ENCODE peak calls at places on chromosomes 13 and 19, in four cellular contexts. One of them, this sample, is unnamed.

GRCh38 chr13:101728615-101729014 is 276.1 kb downstream of the ITGBL1 start:
- DNase-seq in B cell: no peak
- DNase-seq in GM23338: no peak
- DNase-seq in mucosa of descending colon: no peak
- DNase-seq in this sample: no peak

GRCh38 chr13:68851026-68851425 is 1256.6 kb upstream of the ATXN8OS start:
- DNase-seq in B cell: no peak
- DNase-seq in GM23338: no peak
- DNase-seq in mucosa of descending colon: no peak
- DNase-seq in this sample: no peak

GRCh38 chr13:42333613-42334328 is 61.8 kb downstream of the AKAP11 start:
- DNase-seq in B cell: no peak
- DNase-seq in GM23338: peak
- DNase-seq in mucosa of descending colon: no peak
- DNase-seq in this sample: no peak

GRCh38 chr13:40063278-40063698 is 407.8 kb downstream of the COG6 start:
- DNase-seq in B cell: no peak
- DNase-seq in GM23338: no peak
- DNase-seq in mucosa of descending colon: no peak
- DNase-seq in this sample: no peak

GRCh38 chr19:18783958-18784785 is 6.9 kb downstream of the COMP start:
- DNase-seq in B cell: no peak
- DNase-seq in GM23338: no peak
- DNase-seq in mucosa of descending colon: no peak
- DNase-seq in this sample: no peak

GRCh38 chr13:28494861-28495585 is at the start of gene FLT1:
- DNase-seq in B cell: no peak
- DNase-seq in GM23338: peak
- DNase-seq in mucosa of descending colon: no peak
- DNase-seq in this sample: peak

GRCh38 chr13:27617801-27618411 is 2.4 kb downstream of the LNX2 start:
- DNase-seq in B cell: no peak
- DNase-seq in GM23338: no peak
- DNase-seq in mucosa of descending colon: no peak
- DNase-seq in this sample: no peak

GRCh38 chr13:30580852-30581502 is 36.7 kb upstream of the USPL1 start:
- DNase-seq in B cell: no peak
- DNase-seq in GM23338: no peak
- DNase-seq in mucosa of descending colon: no peak
- DNase-seq in this sample: no peak

GRCh38 chr13:30561506-30561905 is 56.2 kb upstream of the USPL1 start:
- DNase-seq in B cell: no peak
- DNase-seq in GM23338: no peak
- DNase-seq in mucosa of descending colon: no peak
- DNase-seq in this sample: no peak

GRCh38 chr13:31930901-31931522 is 100.6 kb upstream of the FRY start:
- DNase-seq in B cell: no peak
- DNase-seq in GM23338: no peak
- DNase-seq in mucosa of descending colon: no peak
- DNase-seq in this sample: no peak

GRCh38 chr19:28420731-28421550 is 792.0 kb downstream of the UQCRFS1 start:
- DNase-seq in B cell: no peak
- DNase-seq in GM23338: no peak
- DNase-seq in mucosa of descending colon: no peak
- DNase-seq in this sample: no peak

GRCh38 chr13:30752201-30752797 is 17.0 kb downstream of the ALOX5AP start:
- DNase-seq in B cell: no peak
- DNase-seq in GM23338: no peak
- DNase-seq in mucosa of descending colon: no peak
- DNase-seq in this sample: no peak

GRCh38 chr13:74158028-74158427 is 23.8 kb upstream of the KLF12 start:
- DNase-seq in B cell: no peak
- DNase-seq in GM23338: no peak
- DNase-seq in mucosa of descending colon: no peak
- DNase-seq in this sample: no peak

GRCh38 chr19:32570081-32570785 is 10.8 kb upstream of the PDCD5 start:
- DNase-seq in B cell: peak
- DNase-seq in GM23338: peak
- DNase-seq in mucosa of descending colon: peak
- DNase-seq in this sample: peak

GRCh38 chr13:19864018-19864338 is 529 bp upstream of the ZMYM5 start:
- DNase-seq in B cell: peak
- DNase-seq in GM23338: peak
- DNase-seq in mucosa of descending colon: no peak
- DNase-seq in this sample: no peak

GRCh38 chr19:44607049-44607448 is 6.3 kb upstream of the IGSF23 start:
- DNase-seq in B cell: no peak
- DNase-seq in GM23338: no peak
- DNase-seq in mucosa of descending colon: peak
- DNase-seq in this sample: no peak

GRCh38 chr19:15303105-15303780 is 29.1 kb downstream of the BRD4 start:
- DNase-seq in B cell: no peak
- DNase-seq in GM23338: no peak
- DNase-seq in mucosa of descending colon: no peak
- DNase-seq in this sample: no peak

GRCh38 chr19:46265217-46265828 is 31.5 kb upstream of the HIF3A start:
- DNase-seq in B cell: peak
- DNase-seq in GM23338: peak
- DNase-seq in mucosa of descending colon: peak
- DNase-seq in this sample: peak

GRCh38 chr13:112205990-112206389 is 139.0 kb downstream of the SOX1 start:
- DNase-seq in B cell: no peak
- DNase-seq in GM23338: no peak
- DNase-seq in mucosa of descending colon: no peak
- DNase-seq in this sample: no peak

GRCh38 chr13:112452380-112453206 is 76.4 kb downstream of the SPACA7 start:
- DNase-seq in B cell: no peak
- DNase-seq in GM23338: no peak
- DNase-seq in mucosa of descending colon: no peak
- DNase-seq in this sample: no peak

GRCh38 chr19:359653-359925 is 15.0 kb upstream of the MIER2 start:
- DNase-seq in B cell: no peak
- DNase-seq in GM23338: no peak
- DNase-seq in mucosa of descending colon: no peak
- DNase-seq in this sample: no peak

GRCh38 chr19:3342246-3342645 is 24.1 kb upstream of the NFIC start:
- DNase-seq in B cell: no peak
- DNase-seq in GM23338: no peak
- DNase-seq in mucosa of descending colon: no peak
- DNase-seq in this sample: no peak

GRCh38 chr13:65540064-65540635 is 1690.0 kb downstream of the PCDH9 start:
- DNase-seq in B cell: no peak
- DNase-seq in GM23338: no peak
- DNase-seq in mucosa of descending colon: no peak
- DNase-seq in this sample: no peak

GRCh38 chr13:51834581-51835158 is 10.3 kb downstream of the TMEM272 start:
- DNase-seq in B cell: no peak
- DNase-seq in GM23338: no peak
- DNase-seq in mucosa of descending colon: no peak
- DNase-seq in this sample: no peak

GRCh38 chr19:30311911-30312310 is 60.3 kb upstream of the ZNF536 start:
- DNase-seq in B cell: no peak
- DNase-seq in GM23338: no peak
- DNase-seq in mucosa of descending colon: no peak
- DNase-seq in this sample: no peak

GRCh38 chr19:44401108-44401786 is at the start of gene ZNF285:
- DNase-seq in B cell: peak
- DNase-seq in GM23338: peak
- DNase-seq in mucosa of descending colon: peak
- DNase-seq in this sample: peak

GRCh38 chr19:54431255-54431838 is 16.1 kb downstream of the TTYH1 start:
- DNase-seq in B cell: no peak
- DNase-seq in GM23338: no peak
- DNase-seq in mucosa of descending colon: no peak
- DNase-seq in this sample: no peak

GRCh38 chr19:1132625-1133383 is 29.0 kb downstream of the GPX4 start:
- DNase-seq in B cell: no peak
- DNase-seq in GM23338: no peak
- DNase-seq in mucosa of descending colon: no peak
- DNase-seq in this sample: no peak

GRCh38 chr19:17681505-17682125 is 6.5 kb downstream of the UNC13A start:
- DNase-seq in B cell: no peak
- DNase-seq in GM23338: peak
- DNase-seq in mucosa of descending colon: peak
- DNase-seq in this sample: peak

GRCh38 chr19:46426506-46427162 is 2.1 kb downstream of the PNMA8C start:
- DNase-seq in B cell: no peak
- DNase-seq in GM23338: peak
- DNase-seq in mucosa of descending colon: peak
- DNase-seq in this sample: peak

GRCh38 chr13:107339209-107339608 is 771.3 kb upstream of the ARGLU1 start:
- DNase-seq in B cell: no peak
- DNase-seq in GM23338: peak
- DNase-seq in mucosa of descending colon: no peak
- DNase-seq in this sample: no peak

GRCh38 chr19:3161453-3161852 is 17.1 kb upstream of the S1PR4 start:
- DNase-seq in B cell: no peak
- DNase-seq in GM23338: no peak
- DNase-seq in mucosa of descending colon: no peak
- DNase-seq in this sample: no peak

GRCh38 chr13:104315606-104316005 is 1249.4 kb upstream of the SLC10A2 start:
- DNase-seq in B cell: no peak
- DNase-seq in GM23338: no peak
- DNase-seq in mucosa of descending colon: no peak
- DNase-seq in this sample: no peak

GRCh38 chr19:39413903-39414608 is 1.6 kb downstream of the PLEKHG2 start:
- DNase-seq in B cell: no peak
- DNase-seq in GM23338: peak
- DNase-seq in mucosa of descending colon: peak
- DNase-seq in this sample: no peak
- TF ChIP-seq CTCF in B cell: no peak
- TF ChIP-seq CTCF in GM23338: peak
- TF ChIP-seq CTCF in mucosa of descending colon: no peak
- TF ChIP-seq CTCF in this sample: no peak

DNA sequence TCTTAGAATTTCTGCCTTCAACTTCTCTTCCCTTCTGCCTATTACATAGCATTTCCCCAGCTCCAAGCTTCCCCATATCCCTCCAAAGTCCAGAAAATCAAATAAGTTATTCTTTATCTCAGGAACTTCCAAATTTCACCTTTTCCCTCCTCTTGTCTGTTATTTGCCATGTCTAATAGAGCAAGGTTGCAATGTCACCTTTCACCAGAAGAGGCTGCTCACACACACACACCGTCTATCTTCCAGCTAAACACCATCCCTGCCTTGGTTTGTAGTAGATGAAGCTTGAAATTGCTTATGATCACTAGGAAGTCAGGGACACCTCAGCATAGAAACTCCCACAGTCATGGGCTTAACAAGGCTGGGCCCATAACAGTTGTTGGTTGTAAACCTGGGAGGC is 48.4 kb downstream of the ZNRF4 start:
- DNase-seq in B cell: no peak
- DNase-seq in GM23338: no peak
- DNase-seq in mucosa of descending colon: no peak
- DNase-seq in this sample: no peak
- TF ChIP-seq CTCF in B cell: no peak
- TF ChIP-seq CTCF in GM23338: peak
- TF ChIP-seq CTCF in mucosa of descending colon: no peak
- TF ChIP-seq CTCF in this sample: no peak

GRCh38 chr19:19865750-19866598 is at the start of gene ZNF253:
- DNase-seq in B cell: peak
- DNase-seq in GM23338: peak
- DNase-seq in mucosa of descending colon: peak
- DNase-seq in this sample: peak

GRCh38 chr19:19858751-19859150 is 6.9 kb upstream of the ZNF253 start:
- DNase-seq in B cell: peak
- DNase-seq in GM23338: no peak
- DNase-seq in mucosa of descending colon: no peak
- DNase-seq in this sample: no peak

GRCh38 chr19:19866599-19867248 is 1.0 kb downstream of the ZNF253 start:
- DNase-seq in B cell: peak
- DNase-seq in GM23338: peak
- DNase-seq in mucosa of descending colon: peak
- DNase-seq in this sample: no peak

GRCh38 chr19:19860756-19861390 is 4.8 kb upstream of the ZNF253 start:
- DNase-seq in B cell: peak
- DNase-seq in GM23338: peak
- DNase-seq in mucosa of descending colon: peak
- DNase-seq in this sample: peak
- TF ChIP-seq CTCF in B cell: no peak
- TF ChIP-seq CTCF in GM23338: no peak
- TF ChIP-seq CTCF in mucosa of descending colon: no peak
- TF ChIP-seq CTCF in this sample: no peak

DNA sequence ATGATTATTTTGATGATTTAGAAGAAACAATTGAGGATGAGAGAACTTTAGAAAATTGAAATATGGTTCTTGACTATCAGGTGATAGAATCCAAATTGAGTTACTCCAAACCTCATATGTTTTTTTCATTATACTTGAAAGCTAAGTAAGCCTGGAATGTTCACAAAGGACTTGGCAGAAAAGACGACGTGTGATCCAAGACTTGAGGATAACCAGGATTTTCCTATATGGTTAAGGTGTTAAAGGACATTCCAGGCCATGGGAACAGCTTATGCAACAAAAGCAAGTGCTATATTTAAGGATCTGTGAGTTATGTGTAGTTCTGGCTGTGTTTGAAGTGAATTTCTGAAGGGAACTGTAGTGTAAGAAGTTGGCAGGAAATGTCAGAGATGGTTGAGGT is 52.5 kb downstream of the SLITRK1 start:
- DNase-seq in B cell: no peak
- DNase-seq in GM23338: no peak
- DNase-seq in mucosa of descending colon: no peak
- DNase-seq in this sample: no peak
- TF ChIP-seq CTCF in B cell: no peak
- TF ChIP-seq CTCF in GM23338: no peak
- TF ChIP-seq CTCF in mucosa of descending colon: no peak
- TF ChIP-seq CTCF in this sample: no peak

GRCh38 chr19:16623576-16623975 is 4.4 kb downstream of the MED26 start:
- DNase-seq in B cell: no peak
- DNase-seq in GM23338: no peak
- DNase-seq in mucosa of descending colon: no peak
- DNase-seq in this sample: no peak
- TF ChIP-seq CTCF in B cell: no peak
- TF ChIP-seq CTCF in GM23338: no peak
- TF ChIP-seq CTCF in mucosa of descending colon: no peak
- TF ChIP-seq CTCF in this sample: no peak